ENCODE peak calls at places on chromosome 19, in seven cellular contexts. W is tibial artery, J is ovary, T is brain microvascular endothelial cell, H is PC-9, U is fibroblast of lung, K is pancreas. I is an unnamed sample.

GRCh38 chr19:6678690-6679109 is 8.7 kb upstream of the TNFSF14 start:
- DNase-seq in W (no peak), J (no peak), T (peak; percentile 20), H (no peak), U (no peak), K (no peak), I (no peak)

GRCh38 chr19:2254052-2254872 is 2.0 kb downstream of the JSRP1 start:
- DNase-seq in W (no peak), J (no peak), T (no peak), H (no peak), U (no peak), K (peak; percentile 64), I (peak; percentile 79)

GRCh38 chr19:58561373-58562125 is 3.1 kb upstream of the UBE2M start:
- DNase-seq in W (peak; percentile 58), J (no peak), T (no peak), H (no peak), U (no peak), K (peak; percentile 85), I (no peak)

GRCh38 chr19:38952395-38953165 is 21.8 kb downstream of the MRPS12 start:
- DNase-seq in W (no peak), J (no peak), T (no peak), H (peak; percentile 43), U (no peak), K (no peak), I (peak; percentile 45)

GRCh38 chr19:38655148-38655824 is 7.8 kb downstream of the ACTN4 start:
- DNase-seq in W (no peak), J (no peak), T (no peak), H (no peak), U (no peak), K (peak; percentile 6), I (no peak)

GRCh38 chr19:5130371-5131030 is 161.6 kb downstream of the KDM4B start:
- DNase-seq in W (no peak), J (no peak), T (no peak), H (no peak), U (no peak), K (no peak), I (no peak)

GRCh38 chr19:45314708-45315107 is 8.0 kb downstream of the CKM start:
- DNase-seq in W (no peak), J (no peak), T (no peak), H (no peak), U (no peak), K (no peak), I (no peak)

GRCh38 chr19:10513223-10513622 is 4.0 kb downstream of the S1PR5 start:
- DNase-seq in W (no peak), J (no peak), T (no peak), H (no peak), U (no peak), K (no peak), I (no peak)

GRCh38 chr19:709196-709964 is 645 bp downstream of the PALM start:
- DNase-seq in W (no peak), J (peak; percentile 67), T (no peak), H (no peak), U (no peak), K (no peak), I (peak; percentile 68)

GRCh38 chr19:19486343-19487076 is 28.8 kb downstream of the TSSK6 start:
- DNase-seq in W (no peak), J (no peak), T (no peak), H (no peak), U (no peak), K (peak; percentile 52), I (no peak)

DNA sequence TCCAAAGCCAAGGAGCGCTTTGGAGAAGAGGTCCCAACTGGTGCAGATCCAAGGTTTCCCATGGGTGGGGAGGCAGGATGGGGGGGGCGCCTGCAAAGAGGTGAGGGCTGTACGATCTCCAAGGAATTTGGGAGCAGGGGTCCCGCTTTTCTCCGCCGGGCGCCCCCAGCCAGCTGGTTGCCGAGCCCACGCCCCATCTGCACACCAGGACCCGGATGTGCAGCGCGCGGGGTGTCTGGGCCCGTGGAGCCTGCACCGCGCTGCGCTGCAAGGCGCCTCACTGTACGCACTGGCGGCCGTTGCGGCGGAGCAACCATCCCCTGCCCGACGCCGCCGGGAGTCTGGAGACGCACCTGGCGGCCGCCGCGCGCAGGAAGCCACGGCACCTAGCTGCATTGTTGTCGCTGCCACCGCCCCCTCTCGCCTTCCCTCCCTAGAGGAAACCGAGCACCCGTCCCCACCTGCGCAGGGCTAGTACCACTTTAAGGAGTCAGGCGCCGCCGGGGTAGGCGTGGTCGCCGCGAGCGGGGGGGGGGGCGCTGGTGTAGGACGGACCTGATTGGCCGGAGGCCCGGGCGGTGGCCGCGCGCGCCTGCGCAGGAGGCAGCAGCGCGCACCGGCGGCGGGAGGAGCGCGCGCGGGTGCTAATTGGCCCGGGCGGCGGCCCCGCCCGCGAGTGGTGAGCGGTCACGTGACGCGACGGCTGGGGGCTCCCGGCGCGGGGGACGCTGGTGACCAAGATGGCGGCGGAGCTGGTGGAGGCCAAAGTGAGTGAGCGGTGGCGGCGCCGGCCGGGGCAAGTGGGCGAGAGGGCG is at the start of gene PIAS4:
- DNase-seq in W (peak; percentile 98), J (peak; percentile 97), T (peak; percentile 86), H (peak; percentile 91), U (peak; percentile 91), K (peak; percentile 98), I (peak; percentile 96)
- TF ChIP-seq CTCF in W (no peak), J (no peak), T (no peak), H (no peak), U (no peak), K (no peak), I (no peak)

GRCh38 chr19:49019242-49019932 is 2.5 kb upstream of the LHB start:
- DNase-seq in W (no peak), J (peak; percentile 68), T (peak; percentile 22), H (peak; percentile 89), U (peak; percentile 28), K (peak; percentile 97), I (peak; percentile 52)
- TF ChIP-seq CTCF in W (no peak), J (no peak), T (peak; percentile 29), H (no peak), U (peak; percentile 11), K (no peak), I (no peak)

DNA sequence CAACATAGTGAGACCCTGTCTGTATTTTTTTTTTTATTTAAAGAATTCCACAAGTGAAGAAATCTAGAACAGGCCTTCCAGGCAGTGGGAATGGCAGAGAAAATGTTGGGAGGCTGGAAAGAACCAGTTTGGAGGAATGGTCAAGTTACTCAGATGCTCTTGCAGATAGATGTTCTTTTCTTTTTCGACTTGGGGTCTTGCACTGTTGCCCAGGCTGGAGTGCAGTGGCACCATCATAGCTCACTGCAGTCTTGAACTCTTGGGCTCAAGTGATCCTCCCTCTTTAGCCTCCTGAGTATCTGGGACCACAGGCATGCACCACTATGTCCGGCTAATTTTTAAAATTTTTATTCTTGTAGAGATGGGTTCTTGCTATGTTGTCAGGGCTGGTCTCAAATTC is 662 bp downstream of the C5AR1 start:
- DNase-seq in W (no peak), J (no peak), T (no peak), H (no peak), U (no peak), K (no peak), I (no peak)
- TF ChIP-seq CTCF in W (no peak), J (no peak), T (no peak), H (no peak), U (no peak), K (no peak), I (no peak)

DNA sequence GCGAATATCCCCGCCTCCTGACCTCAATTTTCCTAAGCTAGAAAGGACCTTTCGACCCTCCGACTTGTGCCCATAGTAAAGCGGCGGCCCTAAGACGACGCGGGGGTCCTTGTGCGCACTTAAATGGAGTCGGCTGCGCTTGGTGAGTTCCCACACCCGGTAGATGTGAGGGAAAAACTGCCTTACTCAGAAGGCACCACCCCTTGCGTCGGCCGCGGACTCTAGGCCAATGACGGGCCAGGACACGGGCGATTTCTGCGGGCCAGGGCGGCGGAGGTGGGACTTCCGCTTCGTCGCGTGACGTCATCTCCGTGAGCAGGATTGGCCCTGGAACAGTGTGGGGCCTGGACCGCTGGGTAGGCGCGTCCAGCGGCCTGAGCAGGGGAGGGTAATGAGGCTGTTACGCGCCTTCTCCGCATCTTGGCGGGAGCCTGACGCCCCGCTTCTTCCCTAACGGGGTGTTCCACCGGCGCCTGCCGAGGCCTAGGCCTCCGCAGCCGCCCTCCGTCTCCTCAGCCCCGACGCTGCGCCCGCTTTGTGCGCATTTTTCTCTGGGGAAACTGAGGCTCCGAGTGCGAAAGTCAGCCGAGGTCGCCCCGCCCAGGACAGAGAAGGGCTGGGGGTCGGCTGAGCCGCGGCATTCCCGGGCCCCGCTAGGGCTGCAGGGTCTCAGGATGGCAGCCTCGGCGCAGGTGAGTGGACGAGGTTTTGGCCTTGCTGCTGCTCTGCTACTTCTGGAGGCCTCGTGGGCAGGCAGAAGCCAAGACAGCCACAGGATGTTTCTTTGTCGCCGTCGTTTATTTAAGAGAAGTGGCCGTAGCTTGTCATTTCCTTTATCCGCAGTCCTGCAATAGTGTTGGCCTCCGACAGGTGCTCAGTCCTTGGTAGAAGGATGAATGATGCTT is at the start of gene ZNF543:
- DNase-seq in W (peak; percentile 97), J (peak; percentile 94), T (peak; percentile 96), H (peak; percentile 96), U (peak; percentile 96), K (peak; percentile 95), I (peak; percentile 98)
- TF ChIP-seq CTCF in W (no peak), J (no peak), T (peak; percentile 9), H (no peak), U (no peak), K (no peak), I (no peak)

DNA sequence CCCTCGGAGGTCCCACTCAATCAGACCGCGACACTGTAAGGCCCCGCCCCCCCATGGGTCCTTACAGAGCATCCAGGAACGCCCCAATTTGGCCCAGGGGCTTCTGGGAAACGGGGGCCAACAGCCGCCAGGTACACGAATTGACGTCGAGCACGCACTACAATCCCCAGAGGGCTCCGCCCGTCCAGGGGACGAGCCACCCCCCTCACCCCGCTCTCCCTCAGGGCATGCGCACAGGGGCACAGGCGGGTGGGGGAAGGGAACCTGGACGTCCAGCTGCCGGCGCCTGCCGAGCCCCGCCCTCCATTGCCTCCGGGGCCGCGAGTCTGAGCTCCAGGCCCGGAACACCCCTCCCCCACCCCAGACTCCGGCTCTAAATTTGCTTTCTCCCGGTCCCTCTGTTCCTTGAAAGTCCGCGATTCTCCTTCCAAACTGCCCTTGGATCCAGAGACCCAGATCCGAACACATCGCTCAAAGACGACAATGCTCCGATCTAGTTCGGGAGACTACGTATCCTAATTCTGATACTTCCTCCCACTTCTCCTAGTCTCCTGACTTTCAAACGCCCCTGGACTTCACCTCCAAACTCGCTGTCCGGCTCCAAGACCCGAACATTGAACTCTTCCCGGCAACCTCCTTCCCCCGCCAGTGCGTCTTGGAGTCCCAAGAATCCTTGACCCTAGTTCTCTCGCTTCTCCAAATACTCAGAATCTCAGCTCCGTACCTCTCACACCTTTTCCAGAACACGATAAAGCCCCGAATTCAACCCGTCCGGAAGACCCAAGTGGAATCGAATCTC is 805 bp downstream of the SERTAD3 start:
- DNase-seq in W (peak; percentile 100), J (peak; percentile 100), T (peak; percentile 100), H (peak; percentile 100), U (peak; percentile 100), K (peak; percentile 100), I (peak; percentile 99)
- TF ChIP-seq CTCF in W (no peak), J (no peak), T (no peak), H (no peak), U (no peak), K (no peak), I (no peak)

GRCh38 chr19:17754634-17755532 is 3.6 kb downstream of the FCHO1 start:
- DNase-seq in W (no peak), J (no peak), T (no peak), H (no peak), U (no peak), K (no peak), I (no peak)
- TF ChIP-seq CTCF in W (no peak), J (no peak), T (no peak), H (no peak), U (no peak), K (no peak), I (peak; percentile 1)

I was measured in glutamatergic neuron.